ENCODE peak calls at places on chromosomes 4 and X, in nine cellular contexts. F is H9, S is hepatocyte, G is mammary epithelial cell, C is IMR-90, A is fibroblast of lung, V is MM.1S, T is GM23248, I is neural progenitor cell. Y is an unnamed sample.

GRCh38 chr4:10185518-10186227 is 69.1 kb upstream of the WDR1 start:
- DNase-seq in F (no peak), S (no peak), G (no peak), C (no peak), A (no peak), V (no peak), T (no peak), I (no peak), Y (no peak)

GRCh38 chr4:54384563-54384962 is 155.5 kb downstream of the PDGFRA start:
- DNase-seq in F (no peak), S (peak; percentile 34), G (peak; percentile 14), C (peak; percentile 39), A (peak; percentile 34), V (peak; percentile 49), T (peak; percentile 69), I (peak; percentile 38), Y (peak; percentile 7)

GRCh38 chr4:83873996-83874395 is 338.1 kb downstream of the GPAT3 start:
- DNase-seq in F (no peak), S (no peak), G (no peak), C (no peak), A (no peak), V (no peak), T (no peak), I (no peak), Y (no peak)

GRCh38 chr4:6769138-6769983 is 13.2 kb upstream of the KIAA0232 start:
- DNase-seq in F (no peak), S (no peak), G (no peak), C (no peak), A (no peak), V (no peak), T (no peak), I (no peak), Y (no peak)

GRCh38 chrX:107677501-107677901 is 49.2 kb downstream of the PRPS1 start:
- DNase-seq in F (no peak), S (no peak), G (peak; percentile 56), C (no peak), A (peak; percentile 42), V (no peak), T (peak; percentile 20), I (peak; percentile 42), Y (no peak)

GRCh38 chr4:155678011-155678410 is 11.4 kb downstream of the GUCY1A1 start:
- DNase-seq in F (no peak), S (no peak), G (no peak), C (no peak), A (no peak), V (no peak), T (no peak), I (no peak), Y (no peak)

GRCh38 chrX:9677098-9677739 is 88.4 kb downstream of the GPR143 start:
- DNase-seq in F (no peak), S (no peak), G (no peak), C (peak; percentile 64), A (peak; percentile 32), V (peak; percentile 80), T (peak; percentile 23), I (no peak), Y (no peak)

GRCh38 chr4:169803417-169803816 is 45.7 kb upstream of the HPF1 start:
- DNase-seq in F (no peak), S (no peak), G (no peak), C (no peak), A (no peak), V (no peak), T (no peak), I (no peak), Y (no peak)

GRCh38 chr4:10584042-10584441 is 100.5 kb downstream of the CLNK start:
- DNase-seq in F (no peak), S (peak; percentile 51), G (peak; percentile 88), C (peak; percentile 87), A (peak; percentile 81), V (peak; percentile 33), T (peak; percentile 72), I (no peak), Y (no peak)

GRCh38 chr4:8105303-8106100 is 53.1 kb downstream of the ABLIM2 start:
- DNase-seq in F (no peak), S (no peak), G (no peak), C (no peak), A (no peak), V (no peak), T (no peak), I (peak; percentile 51), Y (no peak)

GRCh38 chr4:36854554-36854953 is 390.0 kb upstream of the NWD2 start:
- DNase-seq in F (no peak), S (no peak), G (no peak), C (no peak), A (no peak), V (no peak), T (no peak), I (no peak), Y (no peak)

GRCh38 chrX:19593684-19594083 is 78.4 kb upstream of the MAP3K15 start:
- DNase-seq in F (no peak), S (peak; percentile 32), G (no peak), C (peak; percentile 48), A (peak; percentile 71), V (peak; percentile 42), T (peak; percentile 74), I (no peak), Y (peak; percentile 48)

GRCh38 chr4:152460488-152460887 is 75.4 kb downstream of the FBXW7 start:
- DNase-seq in F (no peak), S (peak; percentile 19), G (peak; percentile 14), C (peak; percentile 78), A (peak; percentile 90), V (peak; percentile 64), T (peak; percentile 82), I (no peak), Y (peak; percentile 29)

GRCh38 chr4:7073526-7074390 is 5.9 kb upstream of the GRPEL1 start:
- DNase-seq in F (peak; percentile 69), S (peak; percentile 56), G (peak; percentile 37), C (peak; percentile 42), A (peak; percentile 50), V (peak; percentile 20), T (peak; percentile 65), I (peak; percentile 87), Y (peak; percentile 68)

GRCh38 chrX:85808217-85808616 is 239.1 kb downstream of the CHM start:
- DNase-seq in F (no peak), S (no peak), G (peak; percentile 17), C (no peak), A (no peak), V (no peak), T (no peak), I (no peak), Y (no peak)

GRCh38 chr4:106585920-106586349 is 217.4 kb upstream of the GIMD1 start:
- DNase-seq in F (no peak), S (no peak), G (peak; percentile 71), C (no peak), A (no peak), V (no peak), T (peak; percentile 37), I (no peak), Y (no peak)

DNA sequence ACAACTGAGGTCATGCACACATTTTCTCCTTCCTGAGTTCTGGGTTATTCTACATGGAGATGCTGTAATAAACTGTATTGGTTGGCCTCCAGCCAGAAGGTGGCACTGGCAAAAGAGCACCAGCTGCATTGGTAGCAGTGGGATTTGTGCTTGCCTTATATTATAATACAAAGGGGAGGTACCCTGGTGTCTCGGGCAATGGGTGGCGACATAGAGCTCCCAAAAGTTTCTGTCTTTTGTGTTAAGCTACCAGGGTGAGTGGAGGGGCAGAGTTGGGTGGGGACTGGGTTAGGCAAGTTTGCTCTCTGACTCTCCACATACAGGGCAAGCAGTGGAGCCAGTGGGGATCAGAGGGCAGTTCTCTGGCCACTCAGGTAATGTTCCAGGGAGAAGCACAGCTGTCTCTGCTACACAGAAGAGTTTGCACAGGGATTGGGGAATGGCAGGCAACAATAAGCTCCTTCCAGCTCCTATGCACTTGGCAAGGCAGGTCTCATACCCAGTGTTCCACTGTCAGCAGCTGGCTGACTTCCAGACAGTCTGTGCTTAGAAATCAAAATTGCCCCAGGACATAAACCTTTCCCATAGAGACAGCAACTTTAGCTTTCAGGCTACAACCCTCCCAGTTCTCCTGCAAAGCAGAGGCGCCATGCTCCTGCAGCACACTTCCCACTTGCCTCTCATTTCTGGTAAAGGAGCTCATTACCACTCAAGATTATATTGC is 463.9 kb upstream of the PCDH7 start:
- DNase-seq in F (peak; percentile 27), S (no peak), G (no peak), C (no peak), A (no peak), V (no peak), T (no peak), I (no peak), Y (no peak)
- H2AFZ ChIP-seq in F (no peak overlapping the region), S (no peak overlapping the region), G (no peak overlapping the region), C (no peak overlapping the region), A (no peak overlapping the region), V (no peak overlapping the region), T (no peak overlapping the region), I (no peak overlapping the region), Y (no peak overlapping the region)

DNA sequence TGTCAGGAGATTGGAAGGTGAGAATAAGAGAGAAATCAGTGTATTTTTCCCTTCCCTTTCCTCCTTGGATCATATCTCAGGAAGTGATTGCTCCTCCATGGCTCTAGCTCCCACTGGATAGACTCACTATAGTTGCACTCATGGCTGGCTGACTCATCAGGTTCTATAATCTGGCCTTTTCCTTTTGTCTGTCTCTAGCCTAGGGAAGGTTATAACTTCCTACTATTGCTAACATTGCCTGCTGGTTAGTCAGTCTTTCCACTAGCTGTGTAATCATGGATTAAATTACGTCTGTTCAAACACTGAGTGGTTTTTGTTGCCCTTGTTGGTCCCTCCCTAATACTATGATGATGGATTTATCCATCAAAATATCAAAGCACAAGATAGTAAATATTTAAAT is 195.5 kb upstream of the VEGFC start:
- DNase-seq in F (no peak), S (peak; percentile 55), G (peak; percentile 95), C (peak; percentile 99), A (peak; percentile 92), V (no peak), T (peak; percentile 99), I (no peak), Y (no peak)
- H2AFZ ChIP-seq in F (no peak overlapping the region), S (no peak overlapping the region), G (peak overlapping the region; percentile 64), C (no peak overlapping the region), A (peak overlapping the region; percentile 25), V (no peak overlapping the region), T (peak overlapping the region; percentile 62), I (no peak overlapping the region), Y (no peak overlapping the region)

DNA sequence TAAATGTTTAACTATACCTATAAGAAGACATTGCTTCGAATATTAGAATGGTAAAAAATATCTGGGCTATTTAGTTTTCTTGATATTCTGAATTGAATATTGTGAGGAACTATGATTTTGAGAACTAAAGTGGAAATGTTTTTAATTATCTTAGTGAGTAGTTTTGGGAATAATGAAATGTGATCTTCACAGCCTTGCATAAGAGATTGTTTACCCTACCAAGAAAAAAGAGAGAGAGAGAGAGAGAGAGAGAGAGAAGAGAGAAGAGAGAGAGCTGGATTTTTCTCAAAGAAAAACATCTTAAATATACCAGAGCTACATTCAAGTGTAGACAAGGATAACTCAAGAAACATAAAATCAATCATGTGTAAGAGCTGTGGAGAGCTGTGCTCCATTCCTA is 148.7 kb upstream of the MAD2L1 start:
- DNase-seq in F (no peak), S (no peak), G (no peak), C (no peak), A (no peak), V (no peak), T (no peak), I (no peak), Y (no peak)
- H2AFZ ChIP-seq in F (no peak overlapping the region), S (no peak overlapping the region), G (no peak overlapping the region), C (no peak overlapping the region), A (no peak overlapping the region), V (no peak overlapping the region), T (no peak overlapping the region), I (no peak overlapping the region), Y (no peak overlapping the region)

GRCh38 chr4:31390849-31391248 is 670.7 kb downstream of the PCDH7 start:
- DNase-seq in F (no peak), S (no peak), G (no peak), C (no peak), A (no peak), V (no peak), T (no peak), I (no peak), Y (no peak)

GRCh38 chr4:31391976-31392375 is 671.8 kb downstream of the PCDH7 start:
- DNase-seq in F (no peak), S (no peak), G (no peak), C (no peak), A (no peak), V (no peak), T (no peak), I (no peak), Y (no peak)
- H2AFZ ChIP-seq in F (no peak overlapping the region), S (no peak overlapping the region), G (no peak overlapping the region), C (no peak overlapping the region), A (no peak overlapping the region), V (no peak overlapping the region), T (no peak overlapping the region), I (no peak overlapping the region), Y (no peak overlapping the region)

Y was measured in OCI-LY7.